ENCODE peak calls at places on chromosomes 13 and 19, in ten cellular contexts. P is mesothelial cell of epicardium, Q is A549, L is adrenal gland, V is left ventricle myocardium inferior, B is endodermal cell, N is brain microvascular endothelial cell, X is fibroblast of mammary gland, D is A673, F is H9. M is an unnamed sample.

GRCh38 chr19:53977429-53977990 is 13.9 kb upstream of the CACNG6 start:
- DNase-seq in N (peak), P (peak), D (peak), V (peak), F (peak), L (peak), B (peak), X (peak), Q (peak), M (peak)

GRCh38 chr13:75931116-75931515 is 295.0 kb downstream of the LMO7 start:
- DNase-seq in F (no peak), Q (no peak), X (no peak), D (no peak), L (no peak), N (no peak), B (no peak), P (no peak), V (no peak), M (no peak)

GRCh38 chr19:50718255-50719118 is 1.1 kb downstream of the SHANK1 start:
- DNase-seq in N (no peak), D (no peak), B (peak), Q (no peak), F (no peak), L (no peak), P (no peak), V (no peak), X (no peak), M (no peak)

GRCh38 chr19:33879818-33880575 is 83.3 kb downstream of the KCTD15 start:
- DNase-seq in P (no peak), V (peak), F (no peak), L (no peak), N (no peak), Q (no peak), B (peak), D (no peak), X (no peak), M (no peak)

GRCh38 chr19:33446156-33446917 is 72.8 kb downstream of the CEBPG start:
- DNase-seq in Q (no peak), L (no peak), P (no peak), X (peak), B (no peak), F (no peak), V (peak), N (no peak), D (no peak), M (no peak)

GRCh38 chr13:113886561-113887112 is 22.8 kb upstream of the GAS6 start:
- DNase-seq in B (no peak), D (no peak), F (no peak), Q (no peak), N (no peak), V (no peak), P (no peak), L (no peak), X (no peak), M (no peak)

GRCh38 chr19:6292006-6292405 is 12.2 kb upstream of the MLLT1 start:
- DNase-seq in Q (no peak), P (no peak), N (no peak), L (no peak), X (peak), F (no peak), D (no peak), V (no peak), B (no peak), M (no peak)

GRCh38 chr19:33359581-33359980 is 13.9 kb upstream of the CEBPG start:
- DNase-seq in D (no peak), N (no peak), X (no peak), L (no peak), F (no peak), B (no peak), V (no peak), P (no peak), Q (no peak), M (no peak)

GRCh38 chr19:31262673-31263308 is 86.4 kb downstream of the TSHZ3 start:
- DNase-seq in V (no peak), P (no peak), B (no peak), X (no peak), D (no peak), L (no peak), F (peak), N (no peak), Q (no peak), M (peak)

GRCh38 chr13:40143559-40143958 is 488.1 kb downstream of the COG6 start:
- DNase-seq in F (no peak), X (no peak), B (no peak), Q (no peak), P (no peak), L (no peak), V (no peak), D (no peak), N (no peak), M (no peak)

GRCh38 chr13:42696191-42696590 is 85.2 kb upstream of the FAM216B start:
- DNase-seq in F (no peak), V (no peak), B (no peak), X (peak), Q (no peak), L (no peak), P (no peak), N (peak), D (no peak), M (no peak)

GRCh38 chr13:22212576-22212975 is 541.7 kb downstream of the FGF9 start:
- DNase-seq in Q (no peak), P (no peak), F (no peak), N (no peak), X (no peak), L (no peak), V (no peak), B (no peak), D (no peak), M (no peak)
- TF ChIP-seq CTCF in Q (no peak), P (no peak), F (no peak), N (no peak), X (no peak), L (no peak), V (no peak), B (no peak), D (no peak), M (no peak)

DNA sequence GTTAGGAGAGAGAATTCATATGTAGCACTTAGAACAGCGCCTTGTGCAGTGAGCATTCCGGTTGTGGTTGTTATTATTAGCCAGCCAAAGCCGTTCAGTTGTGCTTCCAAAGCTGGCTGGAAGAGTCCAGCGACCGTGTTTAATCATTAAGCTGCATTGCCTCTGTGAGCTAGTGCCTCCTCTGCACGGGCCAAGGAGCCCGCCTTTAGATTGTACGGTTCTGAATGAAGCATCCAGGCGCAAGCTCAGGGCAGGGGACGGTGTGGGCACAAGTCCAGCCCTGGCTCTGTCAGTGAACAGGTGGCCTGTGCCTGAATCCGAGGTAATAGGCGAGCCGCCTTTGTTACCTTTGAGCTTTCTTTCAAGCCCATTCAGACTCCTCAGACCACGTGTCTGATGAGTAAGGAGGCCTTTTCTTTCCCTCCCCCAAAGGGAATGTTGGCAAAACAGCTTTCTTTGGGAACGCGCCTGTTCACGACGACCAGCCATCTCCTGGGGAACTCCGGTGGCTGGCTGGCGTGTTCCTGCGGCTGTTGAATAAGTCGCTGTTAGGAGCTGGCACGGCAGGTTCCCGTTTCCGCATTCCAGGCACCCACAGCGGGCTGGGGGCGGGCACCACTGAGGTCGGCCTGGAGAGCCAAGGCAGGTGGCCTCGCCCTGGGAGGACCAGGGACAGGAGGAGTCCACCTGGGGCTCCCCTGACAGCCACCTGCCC is 25.1 kb downstream of the SIPA1L3 start:
- DNase-seq in X (peak), L (no peak), P (peak), D (no peak), V (peak), Q (peak), B (peak), N (peak), F (peak), M (no peak)
- TF ChIP-seq CTCF in X (no peak), L (no peak), P (no peak), D (no peak), V (no peak), Q (no peak), B (peak), N (peak), F (no peak), M (no peak)

GRCh38 chr19:43562211-43562697 is 13.1 kb downstream of the XRCC1 start:
- DNase-seq in P (no peak), L (no peak), Q (no peak), B (no peak), X (no peak), V (no peak), D (no peak), N (no peak), F (no peak), M (no peak)

GRCh38 chr19:43562698-43563241 is 12.6 kb downstream of the XRCC1 start:
- DNase-seq in V (peak), F (no peak), P (no peak), B (no peak), L (peak), N (peak), X (peak), D (peak), Q (no peak), M (peak)

GRCh38 chr19:43563816-43564215 is 11.5 kb downstream of the XRCC1 start:
- DNase-seq in D (no peak), X (no peak), L (no peak), V (no peak), F (no peak), N (no peak), Q (no peak), P (no peak), B (no peak), M (no peak)

GRCh38 chr19:43561144-43561970 is 14.0 kb downstream of the XRCC1 start:
- DNase-seq in D (no peak), X (no peak), P (no peak), F (no peak), L (no peak), V (no peak), N (no peak), Q (no peak), B (no peak), M (no peak)

DNA sequence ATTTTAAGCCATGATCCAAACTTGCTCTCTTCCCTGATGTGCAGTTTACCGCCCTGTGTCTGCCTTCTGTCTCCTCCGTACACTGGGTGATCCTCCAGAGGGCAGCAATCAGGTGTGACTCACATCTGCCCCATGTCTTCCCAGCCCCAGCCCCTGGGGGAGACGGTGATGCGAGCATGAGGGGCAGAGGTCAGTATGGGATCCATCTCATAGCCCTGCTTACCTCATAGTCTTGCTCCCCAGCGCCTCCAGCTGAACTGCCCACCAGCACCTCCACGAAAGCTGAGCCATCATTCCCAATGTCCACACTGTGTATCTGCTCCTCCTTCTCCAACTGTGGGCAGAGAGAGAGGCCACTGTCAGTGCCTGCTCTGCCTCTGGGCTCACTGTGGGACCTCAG is 14.6 kb downstream of the XRCC1 start:
- DNase-seq in V (no peak), D (no peak), X (peak), N (peak), B (peak), F (peak), Q (peak), L (no peak), P (no peak), M (no peak)
- TF ChIP-seq CTCF in V (no peak), D (no peak), X (peak), N (peak), B (peak), F (peak), Q (peak), L (no peak), P (no peak), M (no peak)

DNA sequence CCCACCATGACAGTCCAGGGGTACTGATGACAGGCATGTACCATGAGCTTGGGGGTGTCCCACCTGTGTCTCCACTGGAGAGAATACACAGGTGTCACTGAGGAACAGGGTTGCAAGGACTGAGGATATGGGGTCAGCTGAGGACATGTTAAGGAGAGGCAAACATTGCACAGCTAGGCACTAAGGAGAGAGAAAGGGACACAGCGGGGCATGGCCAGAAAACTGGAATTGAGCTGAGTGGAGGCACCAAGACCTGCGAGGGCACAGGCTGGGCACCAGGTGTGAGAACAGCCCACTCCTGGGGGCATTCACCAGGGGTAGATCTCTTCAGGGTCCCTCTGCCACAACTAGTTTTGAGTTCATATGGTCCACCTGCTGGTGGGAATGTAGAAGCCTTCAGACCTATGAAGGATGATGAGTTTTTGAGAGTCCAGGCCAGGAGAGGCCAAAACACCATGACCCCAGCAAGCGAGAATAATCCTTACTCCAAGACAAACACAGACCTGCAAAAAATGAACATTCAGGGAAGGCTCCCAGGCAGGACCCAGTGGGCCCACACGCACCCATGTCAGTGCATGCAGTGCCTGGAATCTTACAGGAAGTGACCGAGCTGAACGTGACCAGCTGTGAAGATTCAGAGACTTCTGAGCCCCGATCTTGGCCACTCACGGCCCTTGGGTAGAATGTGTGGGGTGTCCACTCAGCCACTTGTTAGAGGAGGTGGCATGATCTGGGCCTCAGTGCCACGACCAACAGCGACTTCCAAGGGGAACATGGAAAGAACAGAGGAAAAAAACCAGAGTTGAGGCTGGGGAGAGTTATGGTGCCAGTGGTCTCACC is 1.4 kb upstream of the ZNF584 start:
- DNase-seq in X (peak), F (peak), D (no peak), V (no peak), Q (peak), N (no peak), P (no peak), L (no peak), B (peak), M (no peak)
- TF ChIP-seq CTCF in X (peak), F (peak), D (peak), V (peak), Q (peak), N (peak), P (peak), L (no peak), B (peak), M (no peak)

DNA sequence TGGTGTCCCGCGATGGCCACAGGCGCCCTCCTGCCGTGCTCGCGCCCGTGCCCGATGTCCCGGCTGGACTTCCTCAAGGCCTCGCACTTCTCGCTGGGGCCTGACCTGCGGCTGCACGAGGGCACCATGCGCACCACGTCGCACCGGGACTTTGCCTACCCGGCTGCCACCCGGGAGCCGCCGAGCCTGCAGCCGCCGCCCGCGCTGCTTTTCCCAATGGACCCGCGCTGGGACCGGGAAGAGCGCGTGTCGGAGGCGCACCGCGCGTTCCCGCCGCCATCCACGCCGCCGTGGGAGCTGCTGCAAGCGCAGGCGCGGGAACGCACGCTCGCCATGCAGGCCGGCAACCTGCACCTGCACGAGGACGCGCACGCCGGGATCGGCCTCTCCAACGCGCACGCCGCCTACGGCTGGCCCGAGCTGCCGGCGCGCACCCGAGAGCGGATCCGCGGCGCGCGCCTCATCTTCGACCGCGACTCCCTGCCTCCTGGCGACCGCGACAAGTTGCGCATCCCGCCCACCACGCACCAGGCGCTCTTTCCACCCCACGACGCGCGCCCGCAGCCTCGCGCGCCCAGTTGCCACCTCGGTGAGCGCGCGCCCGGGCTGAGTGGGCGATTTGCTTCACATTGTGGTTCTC is 12.1 kb upstream of the PEX11G start:
- DNase-seq in Q (peak), B (peak), P (peak), F (peak), X (peak), V (no peak), L (peak), D (peak), N (peak), M (no peak)
- TF ChIP-seq CTCF in Q (no peak), B (peak), P (no peak), F (peak), X (no peak), V (no peak), L (no peak), D (no peak), N (no peak), M (no peak)

DNA sequence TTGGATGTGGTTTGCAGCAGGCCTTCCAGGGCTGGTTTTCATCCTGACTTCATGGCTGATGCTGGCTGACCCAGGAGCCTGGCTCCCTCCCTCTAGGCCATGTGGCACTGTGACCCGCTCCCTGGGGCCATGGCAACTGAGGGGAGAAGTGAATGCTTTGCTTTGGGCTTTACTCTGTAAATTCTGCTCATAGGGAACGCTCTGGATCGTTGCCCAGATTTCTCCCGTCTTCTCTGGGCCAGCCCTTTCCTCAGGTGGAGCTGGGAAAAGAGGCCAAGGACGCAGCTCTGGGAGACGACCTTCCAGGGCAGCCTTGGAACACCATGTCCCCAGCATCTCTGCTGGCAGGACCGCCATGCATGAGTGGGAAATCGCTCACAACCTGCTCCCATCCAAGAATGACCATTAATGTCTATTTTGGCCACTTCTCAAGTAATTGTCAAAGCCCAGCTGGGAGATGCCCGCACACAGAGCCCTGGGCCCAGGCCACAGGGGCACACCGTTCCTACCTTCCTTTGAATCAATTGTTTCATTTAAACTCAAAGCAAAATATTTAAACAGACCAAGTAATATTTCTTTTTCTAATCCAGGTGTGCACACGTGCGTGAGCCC is 321.8 kb downstream of the TEX29 start:
- DNase-seq in L (no peak), Q (no peak), X (no peak), D (no peak), V (no peak), B (peak), N (no peak), P (no peak), F (peak), M (no peak)
- TF ChIP-seq CTCF in L (no peak), Q (no peak), X (no peak), D (no peak), V (no peak), B (no peak), N (no peak), P (no peak), F (no peak), M (no peak)

GRCh38 chr13:48078251-48078656 is 16.6 kb downstream of the MED4 start:
- DNase-seq in F (no peak), B (peak), Q (peak), N (no peak), V (no peak), D (peak), X (no peak), P (no peak), L (no peak), M (no peak)
- TF ChIP-seq CTCF in F (peak), B (peak), Q (no peak), N (no peak), V (peak), D (peak), X (peak), P (no peak), L (no peak), M (no peak)

M was measured in omental fat pad.